ENCODE peak calls at places on chromosomes 16 and 17, in six cellular contexts. J is ascending aorta; Y is CD8-positive, alpha-beta T cell; S is uterus; Q is PC-3; V is gastrocnemius medialis. W is an unnamed sample.
A peak's percentile ranks its signal among the peaks of the same experiment; 100 is the strongest.

GRCh38 chr16:78773316-78773715 is 673.9 kb downstream of the WWOX start:
- DNase-seq in J (no peak), Y (no peak), S (no peak), Q (no peak), V (no peak), W (no peak)

GRCh38 chr17:30429155-30429554 is 48.1 kb upstream of the GOSR1 start:
- DNase-seq in J (no peak), Y (no peak), S (no peak), Q (no peak), V (no peak), W (no peak)

GRCh38 chr16:68319185-68319908 is 8.5 kb downstream of the PRMT7 start:
- DNase-seq in J (no peak), Y (no peak), S (no peak), Q (no peak), V (no peak), W (no peak)

GRCh38 chr17:40646791-40647548 is 648 bp downstream of the SMARCE1 start:
- DNase-seq in J (no peak), Y (no peak), S (no peak), Q (peak; percentile 10), V (no peak), W (peak; percentile 31)

GRCh38 chr17:29549169-29549935 is 17.5 kb downstream of the ABHD15 start:
- DNase-seq in J (no peak), Y (no peak), S (no peak), Q (no peak), V (no peak), W (no peak)

GRCh38 chr17:44272954-44273353 is 5.0 kb upstream of the SLC4A1 start:
- DNase-seq in J (no peak), Y (no peak), S (no peak), Q (no peak), V (no peak), W (no peak)

GRCh38 chr17:82917656-82918345 is 78.0 kb upstream of the ZNF750 start:
- DNase-seq in J (no peak), Y (peak; percentile 67), S (no peak), Q (peak; percentile 17), V (no peak), W (peak; percentile 4)

GRCh38 chr16:87318158-87318644 is 1.0 kb upstream of the C16orf95 start:
- DNase-seq in J (no peak), Y (no peak), S (no peak), Q (peak; percentile 3), V (no peak), W (no peak)

GRCh38 chr17:75818326-75818885 is 25.8 kb downstream of the UNC13D start:
- DNase-seq in J (no peak), Y (no peak), S (no peak), Q (no peak), V (no peak), W (no peak)

GRCh38 chr17:27379863-27380533 is 76.2 kb upstream of the KSR1 start:
- DNase-seq in J (peak; percentile 81), Y (no peak), S (peak; percentile 70), Q (peak; percentile 61), V (peak; percentile 17), W (peak; percentile 8)

GRCh38 chr17:15508466-15508865 is 41.0 kb upstream of the CDRT4 start:
- DNase-seq in J (peak; percentile 66), Y (no peak), S (no peak), Q (no peak), V (no peak), W (no peak)

GRCh38 chr17:44086364-44087311 is 16.1 kb downstream of the G6PC3 start:
- DNase-seq in J (no peak), Y (no peak), S (peak; percentile 89), Q (peak; percentile 92), V (no peak), W (peak; percentile 94)

GRCh38 chr17:48231995-48232729 is 124.6 kb downstream of the SNX11 start:
- DNase-seq in J (no peak), Y (no peak), S (no peak), Q (no peak), V (no peak), W (no peak)

GRCh38 chr16:57577691-57578224 is 35.3 kb downstream of the ADGRG5 start:
- DNase-seq in J (no peak), Y (peak; percentile 75), S (no peak), Q (no peak), V (no peak), W (no peak)

GRCh38 chr17:76266244-76266938 is 1.2 kb downstream of the UBALD2 start:
- DNase-seq in J (no peak), Y (peak; percentile 57), S (no peak), Q (no peak), V (no peak), W (peak; percentile 29)

GRCh38 chr17:50872710-50873424 is 6.7 kb upstream of the TOB1 start:
- DNase-seq in J (peak; percentile 75), Y (peak; percentile 59), S (no peak), Q (no peak), V (peak; percentile 62), W (peak; percentile 46)

GRCh38 chr17:12637015-12637414 is 28.7 kb upstream of the MYOCD start:
- DNase-seq in J (peak; percentile 90), Y (no peak), S (no peak), Q (peak; percentile 51), V (no peak), W (peak; percentile 97)

GRCh38 chr16:2471016-2471652 is at the start of gene NTN3:
- DNase-seq in J (no peak), Y (no peak), S (no peak), Q (peak; percentile 6), V (no peak), W (no peak)

GRCh38 chr16:78638371-78638770 is 538.9 kb downstream of the WWOX start:
- DNase-seq in J (no peak), Y (no peak), S (no peak), Q (no peak), V (no peak), W (no peak)

GRCh38 chr16:58970775-58971174 is 236.7 kb upstream of the GOT2 start:
- DNase-seq in J (no peak), Y (no peak), S (no peak), Q (no peak), V (no peak), W (no peak)

GRCh38 chr17:81558941-81559806 is 7.0 kb upstream of the FAAP100 start:
- DNase-seq in J (no peak), Y (no peak), S (no peak), Q (no peak), V (no peak), W (no peak)
- TF ChIP-seq CTCF in J (no peak), Y (no peak), S (no peak), Q (peak; percentile 31), V (no peak), W (no peak)

GRCh38 chr17:3043737-3044365 is 19.6 kb downstream of the OR1D5 start:
- DNase-seq in J (no peak), Y (no peak), S (no peak), Q (no peak), V (no peak), W (no peak)

GRCh38 chr17:3046753-3047152 is 16.7 kb downstream of the OR1D5 start:
- DNase-seq in J (no peak), Y (no peak), S (no peak), Q (no peak), V (no peak), W (no peak)

GRCh38 chr17:3049705-3050295 is 13.6 kb downstream of the OR1D5 start:
- DNase-seq in J (no peak), Y (no peak), S (no peak), Q (peak; percentile 16), V (no peak), W (peak; percentile 44)

GRCh38 chr17:3048727-3049471 is 14.5 kb downstream of the OR1D5 start:
- DNase-seq in J (peak; percentile 97), Y (peak; percentile 92), S (peak; percentile 93), Q (peak; percentile 97), V (peak; percentile 90), W (peak; percentile 96)
- H3K4me3 ChIP-seq in J (peak overlapping the region; percentile 77), Y (peak overlapping the region; percentile 91), S (peak overlapping the region; percentile 69), Q (peak overlapping the region; percentile 79), V (peak overlapping the region; percentile 72), W (peak overlapping the region; percentile 69)

GRCh38 chr17:74771319-74771914 is 4.7 kb downstream of the NAT9 start:
- DNase-seq in J (no peak), Y (no peak), S (no peak), Q (no peak), V (no peak), W (no peak)
- H3K36me3 ChIP-seq in J (peaks cover 34% of the 10 kb centered on the region), Y (peaks cover 61% of the 10 kb centered on the region), S (no peaks in the 10 kb centered on the region), Q (peaks cover 35% of the 10 kb centered on the region), V (peaks cover 32% of the 10 kb centered on the region), W (peaks cover 32% of the 10 kb centered on the region)

DNA sequence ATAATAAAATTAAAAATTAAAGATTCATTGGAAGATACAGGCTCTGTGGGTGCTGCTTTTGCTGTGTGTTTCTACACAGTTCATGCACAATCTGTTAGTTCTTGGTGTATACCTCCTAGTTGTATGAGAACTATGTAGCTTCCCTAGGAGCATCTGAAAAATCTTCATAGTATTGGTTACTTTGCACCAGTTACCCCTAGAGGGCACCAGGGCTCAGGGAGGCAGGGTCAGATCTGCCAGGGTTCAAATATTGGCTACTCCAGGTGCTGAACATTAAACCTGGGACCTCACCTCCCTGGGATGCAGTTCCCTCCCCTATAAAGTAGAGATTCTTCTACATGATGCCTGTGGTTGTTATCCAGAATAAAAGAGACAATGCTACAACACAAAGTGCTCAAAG is 583.0 kb upstream of the CDH11 start:
- DNase-seq in J (no peak), Y (no peak), S (no peak), Q (no peak), V (no peak), W (no peak)
- TF ChIP-seq CTCF in J (no peak), Y (no peak), S (no peak), Q (peak; percentile 49), V (no peak), W (peak; percentile 43)

GRCh38 chr17:53570731-53571130 is 252.0 kb upstream of the KIF2B start:
- DNase-seq in J (no peak), Y (no peak), S (no peak), Q (no peak), V (no peak), W (no peak)

GRCh38 chr17:53574038-53574437 is 248.7 kb upstream of the KIF2B start:
- DNase-seq in J (no peak), Y (no peak), S (no peak), Q (no peak), V (no peak), W (no peak)

DNA sequence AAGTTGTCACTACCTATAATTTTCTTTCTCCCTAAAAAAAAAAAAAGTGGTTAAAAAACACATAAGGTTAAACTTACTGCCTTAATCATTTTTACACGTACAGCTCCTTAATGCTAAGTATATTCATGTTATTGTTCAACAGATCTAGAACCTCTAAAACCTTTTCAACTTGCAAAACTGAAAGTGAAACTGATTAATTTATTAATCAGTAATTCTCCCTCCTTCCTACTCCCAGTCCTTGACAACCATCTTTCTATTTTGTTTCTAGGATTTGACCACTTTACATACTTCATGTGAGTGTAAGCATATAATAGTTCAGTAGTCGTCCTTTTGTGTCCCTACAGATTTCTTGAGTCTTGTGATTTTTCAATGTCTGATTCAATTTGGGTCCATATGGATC is 251.4 kb upstream of the KIF2B start:
- DNase-seq in J (no peak), Y (no peak), S (no peak), Q (no peak), V (no peak), W (no peak)
- H3K4me3 ChIP-seq in J (no peak overlapping the region), Y (no peak overlapping the region), S (no peak overlapping the region), Q (peak overlapping the region; percentile 25), V (no peak overlapping the region), W (no peak overlapping the region)

DNA sequence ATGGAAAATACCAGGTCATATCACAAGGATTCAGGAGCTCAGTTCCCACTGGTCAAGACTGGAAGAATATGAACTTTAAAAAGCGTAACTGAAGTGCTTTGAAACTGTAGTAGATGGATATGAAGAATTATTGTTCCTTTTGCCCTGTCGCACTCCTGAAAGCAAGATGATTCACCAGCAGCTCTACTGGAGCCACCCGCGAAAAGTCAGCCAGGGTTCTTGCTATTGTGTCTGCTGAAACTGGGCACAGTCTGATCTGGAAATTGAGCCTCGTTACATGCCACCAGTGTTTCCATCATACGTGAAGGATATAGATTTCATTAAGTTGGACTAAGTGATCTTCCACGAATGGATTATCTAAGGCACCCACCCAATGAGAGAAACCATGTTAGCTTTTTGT is 16.6 kb downstream of the AP2B1 start:
- DNase-seq in J (no peak), Y (no peak), S (no peak), Q (no peak), V (no peak), W (no peak)
- H3K36me3 ChIP-seq in J (peaks cover 80% of the 10 kb centered on the region), Y (peaks cover 38% of the 10 kb centered on the region), S (no peaks in the 10 kb centered on the region), Q (peaks cover 33% of the 10 kb centered on the region), V (peaks cover 55% of the 10 kb centered on the region), W (peaks cover 9% of the 10 kb centered on the region)

W was measured in bronchial epithelial cell.